ENCODE peak calls at places on chromosome 17, in ten cellular contexts. H, L, M, X, P, S, V, D, W and I are unnamed samples.

GRCh38 chr17:70896843-70897242 is 727.5 kb downstream of the KCNJ2 start:
- DNase-seq in H (no peak), L (no peak), M (no peak), X (no peak), P (no peak), S (no peak), V (no peak), D (no peak), W (no peak), I (no peak)

GRCh38 chr17:1423456-1424135 is 23.6 kb upstream of the YWHAE start:
- DNase-seq in H (no peak), L (no peak), M (no peak), X (no peak), P (no peak), S (no peak), V (no peak), D (no peak), W (no peak), I (no peak)

GRCh38 chr17:48492401-48493298 is 38.2 kb downstream of the HOXB1 start:
- DNase-seq in H (no peak), L (no peak), M (peak), X (peak), P (peak), S (peak), V (peak), D (no peak), W (peak), I (peak)

GRCh38 chr17:74444406-74444805 is 12.5 kb downstream of the GPRC5C start:
- DNase-seq in H (no peak), L (no peak), M (no peak), X (no peak), P (peak), S (peak), V (no peak), D (no peak), W (peak), I (no peak)

GRCh38 chr17:80270104-80270503 is 9.5 kb downstream of the RNF213 start:
- DNase-seq in H (no peak), L (no peak), M (no peak), X (no peak), P (no peak), S (no peak), V (no peak), D (no peak), W (no peak), I (no peak)

GRCh38 chr17:57880086-57880456 is 30.2 kb upstream of the MRPS23 start:
- DNase-seq in H (no peak), L (no peak), M (no peak), X (no peak), P (no peak), S (no peak), V (no peak), D (no peak), W (no peak), I (no peak)

GRCh38 chr17:8210761-8211458 is 535 bp upstream of the AURKB start:
- DNase-seq in H (no peak), L (no peak), M (no peak), X (no peak), P (no peak), S (no peak), V (no peak), D (no peak), W (no peak), I (no peak)

GRCh38 chr17:75352079-75352569 is 53.4 kb downstream of the GRB2 start:
- DNase-seq in H (no peak), L (peak), M (no peak), X (no peak), P (no peak), S (no peak), V (no peak), D (no peak), W (no peak), I (no peak)

GRCh38 chr17:47660064-47660492 is 10.4 kb downstream of the KPNB1 start:
- DNase-seq in H (no peak), L (peak), M (no peak), X (no peak), P (no peak), S (no peak), V (no peak), D (no peak), W (no peak), I (no peak)

GRCh38 chr17:66564992-66565465 is 262.6 kb downstream of the PRKCA start:
- DNase-seq in H (no peak), L (no peak), M (no peak), X (no peak), P (no peak), S (no peak), V (no peak), D (no peak), W (no peak), I (no peak)

GRCh38 chr17:54882371-54882770 is 18.3 kb upstream of the TOM1L1 start:
- DNase-seq in H (no peak), L (no peak), M (no peak), X (no peak), P (no peak), S (no peak), V (no peak), D (no peak), W (no peak), I (no peak)

DNA sequence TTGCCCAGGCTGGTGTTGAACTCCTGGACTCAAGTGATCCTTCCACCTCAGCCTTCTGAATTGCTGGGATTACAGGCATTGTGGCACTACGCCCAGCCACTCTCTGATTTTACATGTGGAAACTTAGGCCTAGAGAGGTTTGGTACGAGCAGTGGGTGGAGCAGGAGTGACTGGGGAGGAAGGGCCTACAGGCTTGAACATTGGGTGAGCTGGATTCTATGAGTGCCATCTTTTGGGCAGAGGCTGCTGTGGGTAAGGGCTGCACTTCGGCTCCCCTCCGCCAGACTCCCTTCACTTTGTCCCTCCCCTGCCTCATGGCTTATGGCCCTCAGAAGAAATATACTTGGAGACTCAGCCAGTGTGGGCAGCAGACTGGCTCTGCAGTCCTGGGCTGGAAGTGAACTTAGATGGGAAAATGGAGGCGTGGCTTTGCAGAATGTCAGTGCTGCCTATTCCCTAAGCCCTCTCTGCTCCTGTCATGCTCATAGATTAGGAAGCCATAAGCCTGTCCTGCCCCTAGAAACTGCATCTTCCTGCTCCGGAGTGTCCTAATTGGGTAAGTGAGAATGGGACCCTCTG is 9.5 kb upstream of the MRC2 start:
- DNase-seq in H (no peak), L (no peak), M (no peak), X (no peak), P (no peak), S (no peak), V (no peak), D (no peak), W (no peak), I (no peak)
- H3K27ac ChIP-seq in H (no peak), L (no peak), M (no peak), X (no peak), P (no peak), S (no peak), V (no peak), D (no peak), W (no peak), I (no peak)

GRCh38 chr17:49742256-49742655 is 21.7 kb downstream of the FAM117A start:
- DNase-seq in H (no peak), L (peak), M (peak), X (no peak), P (no peak), S (no peak), V (no peak), D (no peak), W (no peak), I (no peak)
- H3K4me3 ChIP-seq in H (no peak), L (peak), M (no peak), X (peak), P (no peak), S (no peak), V (no peak), D (no peak), W (peak), I (peak)

GRCh38 chr17:3691539-3692166 is 4.3 kb downstream of the P2RX5 start:
- DNase-seq in H (no peak), L (peak), M (no peak), X (no peak), P (no peak), S (no peak), V (no peak), D (no peak), W (no peak), I (no peak)

GRCh38 chr17:3693829-3694231 is 2.1 kb downstream of the P2RX5 start:
- DNase-seq in H (no peak), L (peak), M (no peak), X (peak), P (no peak), S (no peak), V (no peak), D (no peak), W (no peak), I (no peak)

GRCh38 chr17:3693099-3693498 is 2.9 kb downstream of the P2RX5 start:
- DNase-seq in H (no peak), L (no peak), M (no peak), X (no peak), P (no peak), S (no peak), V (no peak), D (no peak), W (no peak), I (no peak)

GRCh38 chr17:3690094-3690715 is 5.8 kb downstream of the P2RX5 start:
- DNase-seq in H (no peak), L (no peak), M (no peak), X (no peak), P (no peak), S (no peak), V (no peak), D (no peak), W (no peak), I (no peak)

GRCh38 chr17:3692346-3692745 is 3.6 kb downstream of the P2RX5 start:
- DNase-seq in H (no peak), L (no peak), M (no peak), X (no peak), P (no peak), S (no peak), V (no peak), D (no peak), W (no peak), I (no peak)
- TF ChIP-seq CTCF in H (no peak), L (peak), M (no peak), X (no peak), P (no peak), S (no peak), V (no peak), D (peak), W (no peak), I (no peak)

DNA sequence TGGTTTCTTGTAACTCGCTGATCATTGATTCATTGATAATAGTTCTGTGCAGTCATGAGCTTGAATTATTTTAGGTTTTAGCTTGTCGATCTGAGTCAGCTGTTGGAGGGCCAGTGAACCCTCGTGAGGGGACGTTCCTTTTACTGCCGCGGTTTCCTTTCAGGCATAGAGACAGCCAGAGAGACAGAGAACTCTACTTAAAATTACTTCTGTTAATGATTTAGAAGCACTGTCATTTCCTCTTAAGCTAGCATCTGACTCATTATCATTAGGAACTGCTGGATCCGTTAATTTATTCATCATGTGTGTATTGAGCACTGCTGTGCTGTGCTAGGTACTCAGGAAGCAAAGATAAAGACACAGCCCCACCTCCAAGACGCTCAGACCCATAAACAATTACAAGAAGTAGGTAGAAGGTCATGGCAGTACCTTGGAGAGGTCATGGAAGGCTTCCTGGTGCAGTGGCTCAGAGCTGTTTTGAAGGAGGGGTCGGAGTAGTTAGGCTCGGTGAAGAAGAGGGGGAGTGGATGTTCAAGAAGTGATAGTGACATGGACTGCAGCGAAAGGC is 3.2 kb downstream of the PGS1 start:
- DNase-seq in H (no peak), L (no peak), M (no peak), X (peak), P (no peak), S (no peak), V (no peak), D (no peak), W (no peak), I (no peak)
- H3K27ac ChIP-seq in H (peak), L (no peak), M (no peak), X (no peak), P (no peak), S (peak), V (peak), D (peak), W (peak), I (peak)

DNA sequence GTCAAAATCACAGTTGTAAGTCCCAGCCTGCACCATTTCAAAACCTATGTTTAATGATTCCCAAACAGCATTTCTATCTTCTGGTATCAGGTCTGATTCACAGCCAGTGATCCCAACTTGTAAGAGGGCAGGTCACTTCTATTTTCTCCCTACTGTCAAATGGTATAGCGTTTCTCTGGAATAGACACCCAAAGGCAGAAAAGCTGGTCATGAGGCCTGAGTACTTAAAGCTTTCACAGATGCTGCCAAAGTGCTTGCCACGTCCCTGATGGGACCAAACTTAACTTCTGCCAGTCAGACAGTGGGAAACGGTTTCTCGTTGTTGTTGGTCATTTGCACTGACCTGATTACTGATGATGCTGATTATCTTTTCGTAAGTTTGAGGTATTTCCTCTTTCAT is 43.4 kb downstream of the CYTH1 start:
- DNase-seq in H (no peak), L (no peak), M (no peak), X (no peak), P (no peak), S (no peak), V (no peak), D (no peak), W (no peak), I (no peak)
- H3K4me3 ChIP-seq in H (no peak), L (peak), M (no peak), X (no peak), P (no peak), S (no peak), V (no peak), D (no peak), W (no peak), I (no peak)

DNA sequence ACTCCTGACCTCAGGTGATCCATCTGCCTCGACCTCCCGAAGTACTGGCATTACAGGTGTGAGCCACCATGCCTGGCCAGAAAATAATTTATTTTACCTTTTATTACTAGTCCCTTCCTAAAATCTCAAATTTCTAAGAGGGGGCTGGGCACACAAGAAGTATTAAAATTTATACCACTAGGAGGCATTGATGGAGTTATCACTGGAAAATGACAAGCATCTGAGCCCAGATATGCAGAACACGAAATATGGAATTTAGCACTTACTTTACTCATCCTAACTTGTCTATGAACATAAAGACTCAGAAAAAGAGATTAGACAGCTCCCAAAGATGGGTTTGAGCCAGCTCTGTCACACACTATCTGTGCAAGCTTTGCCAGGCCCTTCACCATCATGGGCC is 46.4 kb downstream of the STAT5A start:
- DNase-seq in H (no peak), L (no peak), M (no peak), X (no peak), P (no peak), S (no peak), V (no peak), D (no peak), W (no peak), I (no peak)
- TF ChIP-seq CTCF in H (no peak), L (peak), M (peak), X (no peak), P (no peak), S (no peak), V (no peak), D (peak), W (peak), I (peak)

DNA sequence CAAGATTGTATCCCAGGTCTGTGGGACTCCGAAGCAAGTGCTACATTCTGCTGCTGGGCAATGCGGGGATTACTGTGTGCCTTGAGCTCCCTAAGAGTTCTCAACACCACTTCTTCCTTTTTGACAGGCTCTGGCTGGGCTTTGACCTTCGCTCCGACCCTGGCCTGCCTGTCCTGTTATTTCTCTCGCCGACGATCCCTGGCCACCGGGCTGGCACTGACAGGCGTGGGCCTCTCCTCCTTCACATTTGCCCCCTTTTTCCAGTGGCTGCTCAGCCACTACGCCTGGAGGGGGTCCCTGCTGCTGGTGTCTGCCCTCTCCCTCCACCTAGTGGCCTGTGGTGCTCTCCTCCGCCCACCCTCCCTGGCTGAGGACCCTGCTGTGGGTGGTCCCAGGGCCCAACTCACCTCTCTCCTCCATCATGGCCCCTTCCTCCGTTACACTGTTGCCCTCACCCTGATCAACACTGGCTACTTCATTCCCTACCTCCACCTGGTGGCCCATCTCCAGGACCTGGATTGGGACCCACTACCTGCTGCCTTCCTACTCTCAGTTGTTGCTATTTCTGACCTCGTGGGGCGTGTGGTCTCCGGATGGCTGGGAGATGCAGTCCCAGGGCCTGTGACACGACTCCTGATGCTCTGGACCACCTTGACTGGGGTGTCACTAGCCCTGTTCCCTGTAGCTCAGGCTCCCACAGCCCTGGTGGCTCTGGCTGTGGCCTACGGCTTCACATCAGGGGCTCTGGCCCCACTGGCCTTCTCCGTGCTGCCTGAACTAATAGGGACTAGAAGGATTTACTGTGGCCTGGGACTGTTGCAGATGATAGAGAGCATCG is 2.4 kb downstream of the SLC16A13 start:
- DNase-seq in H (no peak), L (no peak), M (no peak), X (no peak), P (peak), S (no peak), V (peak), D (no peak), W (no peak), I (no peak)
- H3K27ac ChIP-seq in H (no peak), L (peak), M (no peak), X (no peak), P (no peak), S (no peak), V (no peak), D (no peak), W (no peak), I (no peak)

DNA sequence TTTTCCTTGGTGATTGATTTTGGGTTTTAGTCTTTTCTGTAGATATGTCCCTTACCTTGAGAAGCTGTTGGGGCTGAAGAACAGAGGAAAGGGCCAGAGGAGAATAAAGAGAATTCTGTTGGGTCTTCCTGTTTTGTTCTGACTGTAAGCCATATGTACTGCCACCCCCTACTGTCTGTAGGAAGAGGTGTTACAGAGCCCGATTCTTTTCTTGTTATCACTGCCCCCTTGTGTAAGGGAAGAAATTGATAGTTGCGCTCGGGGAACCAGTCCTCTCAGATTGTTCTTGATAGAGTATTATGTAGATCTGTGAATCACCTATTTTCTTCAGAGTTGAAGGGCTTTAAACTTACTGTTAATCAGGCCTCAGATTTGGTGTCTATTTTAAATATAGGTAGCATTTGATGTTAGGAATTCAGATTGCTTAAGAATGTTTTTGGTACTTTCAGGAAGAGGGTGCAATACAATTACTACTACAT is 2.4 kb downstream of the TANC2 start:
- DNase-seq in H (no peak), L (peak), M (peak), X (peak), P (no peak), S (no peak), V (no peak), D (peak), W (no peak), I (no peak)
- H3K4me3 ChIP-seq in H (no peak), L (no peak), M (peak), X (no peak), P (no peak), S (no peak), V (no peak), D (peak), W (peak), I (peak)